ENCODE peak calls at places on chromosomes 13 and 19, in five cellular contexts. O, K, A, S and Y are unnamed samples.

GRCh38 chr19:13044160-13044853 is 49.0 kb downstream of the NFIX start:
- DNase-seq in O (no peak), K (no peak), A (peak), S (no peak), Y (no peak)

GRCh38 chr13:80599765-80600164 is 258.8 kb upstream of the SPRY2 start:
- DNase-seq in O (no peak), K (no peak), A (no peak), S (no peak), Y (no peak)

GRCh38 chr13:110366733-110367132 is 59.6 kb downstream of the COL4A2 start:
- DNase-seq in O (no peak), K (no peak), A (no peak), S (no peak), Y (no peak)

GRCh38 chr13:98480915-98481510 is 95.9 kb downstream of the STK24 start:
- DNase-seq in O (no peak), K (no peak), A (no peak), S (no peak), Y (no peak)

GRCh38 chr13:99677388-99677951 is 176.2 kb downstream of the TM9SF2 start:
- DNase-seq in O (peak), K (no peak), A (no peak), S (no peak), Y (no peak)

GRCh38 chr13:40597735-40598365 is 68.6 kb downstream of the FOXO1 start:
- DNase-seq in O (no peak), K (no peak), A (no peak), S (peak), Y (no peak)

GRCh38 chr13:84870190-84870589 is 929.0 kb downstream of the SLITRK6 start:
- DNase-seq in O (no peak), K (no peak), A (peak), S (peak), Y (no peak)

GRCh38 chr13:85254641-85255040 is 544.6 kb downstream of the SLITRK6 start:
- DNase-seq in O (no peak), K (no peak), A (no peak), S (no peak), Y (no peak)

GRCh38 chr19:12983561-12984142 is 11.6 kb upstream of the NFIX start:
- DNase-seq in O (peak), K (peak), A (peak), S (peak), Y (peak)

GRCh38 chr19:16200038-16200775 is 2.5 kb downstream of the AP1M1 start:
- DNase-seq in O (no peak), K (no peak), A (no peak), S (no peak), Y (no peak)

GRCh38 chr19:33409035-33409434 is 35.5 kb downstream of the CEBPG start:
- DNase-seq in O (no peak), K (no peak), A (no peak), S (no peak), Y (no peak)

GRCh38 chr13:102392810-102393209 is 9.0 kb downstream of the FGF14 start:
- DNase-seq in O (no peak), K (no peak), A (peak), S (no peak), Y (no peak)

GRCh38 chr13:75869981-75870380 is 233.9 kb downstream of the LMO7 start:
- DNase-seq in O (no peak), K (no peak), A (no peak), S (no peak), Y (no peak)

GRCh38 chr19:35731779-35732405 is 10.4 kb downstream of the IGFLR1 start:
- DNase-seq in O (no peak), K (no peak), A (no peak), S (no peak), Y (no peak)

GRCh38 chr19:21786931-21787330 is 19.6 kb upstream of the ZNF100 start:
- DNase-seq in O (no peak), K (no peak), A (no peak), S (no peak), Y (no peak)

GRCh38 chr13:37966266-37966665 is 96.7 kb upstream of the TRPC4 start:
- DNase-seq in O (no peak), K (no peak), A (peak), S (no peak), Y (no peak)

GRCh38 chr13:20394506-20394905 is 131.2 kb downstream of the CRYL1 start:
- DNase-seq in O (no peak), K (no peak), A (no peak), S (no peak), Y (no peak)

GRCh38 chr19:7748756-7749155 is 1.4 kb upstream of the CD209 start:
- DNase-seq in O (no peak), K (no peak), A (peak), S (peak), Y (no peak)

GRCh38 chr13:98134901-98135300 is 8.0 kb upstream of the FARP1 start:
- DNase-seq in O (no peak), K (no peak), A (no peak), S (no peak), Y (no peak)

GRCh38 chr13:79678100-79678499 is 197.1 kb downstream of the NDFIP2 start:
- DNase-seq in O (no peak), K (no peak), A (peak), S (no peak), Y (no peak)

GRCh38 chr19:38321646-38322323 is 2.1 kb downstream of the KCNK6 start:
- DNase-seq in O (no peak), K (no peak), A (no peak), S (no peak), Y (no peak)

GRCh38 chr19:5455367-5456129 is at the start of gene ZNRF4:
- DNase-seq in O (no peak), K (no peak), A (no peak), S (no peak), Y (no peak)

GRCh38 chr13:78121459-78122348 is 203.1 kb upstream of the EDNRB start:
- DNase-seq in O (peak), K (no peak), A (peak), S (peak), Y (peak)

GRCh38 chr13:93235258-93236015 is 8.8 kb downstream of the GPC6 start:
- DNase-seq in O (no peak), K (no peak), A (no peak), S (no peak), Y (no peak)

GRCh38 chr19:10145031-10145430 is 25.3 kb upstream of the EIF3G start:
- DNase-seq in O (no peak), K (no peak), A (peak), S (no peak), Y (no peak)

GRCh38 chr19:40144151-40144550 is 47.1 kb upstream of the MAP3K10 start:
- DNase-seq in O (no peak), K (no peak), A (no peak), S (no peak), Y (no peak)

GRCh38 chr13:32233062-32233461 is 82.1 kb downstream of the ZAR1L start:
- DNase-seq in O (no peak), K (no peak), A (no peak), S (no peak), Y (no peak)

GRCh38 chr19:11767633-11768133 is 883 bp downstream of the ZNF441 start:
- DNase-seq in O (peak), K (no peak), A (peak), S (peak), Y (no peak)

GRCh38 chr13:27304611-27305010 is 34.0 kb downstream of the RASL11A start:
- DNase-seq in O (no peak), K (no peak), A (peak), S (no peak), Y (no peak)

GRCh38 chr13:73200432-73200831 is 141.6 kb downstream of the KLF5 start:
- DNase-seq in O (no peak), K (no peak), A (no peak), S (no peak), Y (no peak)

GRCh38 chr13:67186985-67187569 is 43.1 kb downstream of the PCDH9 start:
- DNase-seq in O (no peak), K (no peak), A (no peak), S (peak), Y (peak)

GRCh38 chr19:22257916-22258315 is 28.3 kb upstream of the ZNF729 start:
- DNase-seq in O (no peak), K (no peak), A (no peak), S (no peak), Y (no peak)

GRCh38 chr13:59643906-59644626 is 519.7 kb downstream of the DIAPH3 start:
- DNase-seq in O (no peak), K (no peak), A (peak), S (peak), Y (no peak)

GRCh38 chr19:13066933-13067831 is 35.5 kb downstream of the LYL1 start:
- DNase-seq in O (no peak), K (no peak), A (no peak), S (no peak), Y (no peak)

GRCh38 chr13:99199541-99200432 is 867 bp upstream of the UBAC2 start:
- DNase-seq in O (no peak), K (no peak), A (peak), S (no peak), Y (no peak)